ENCODE peak calls at places on chromosomes 12 and 14, in seven cellular contexts. F is K562, A is stomach, V is lower lobe of right lung, K is heart right ventricle, S is colonic mucosa, X is WERI-Rb-1. M is an unnamed sample.

GRCh38 chr12:126667340-126667739 is 1599.6 kb upstream of the TMEM132C start:
- DNase-seq in F (no peak), K (no peak), X (no peak), A (no peak), S (no peak), V (no peak), M (peak; percentile 84)

GRCh38 chr12:88035907-88036289 is 6.7 kb upstream of the C12orf50 start:
- DNase-seq in V (no peak), X (no peak), A (no peak), K (no peak), S (peak; percentile 20), F (no peak), M (no peak)

GRCh38 chr12:124433147-124433874 is 134.1 kb downstream of the NCOR2 start:
- DNase-seq in X (no peak), A (peak; percentile 38), K (peak; percentile 80), V (no peak), S (no peak), F (no peak), M (no peak)

GRCh38 chr14:61927015-61927414 is 164.8 kb downstream of the SNAPC1 start:
- DNase-seq in F (no peak), K (no peak), X (no peak), A (no peak), S (no peak), V (no peak), M (peak; percentile 29)

GRCh38 chr12:117671734-117672133 is 297.1 kb downstream of the KSR2 start:
- DNase-seq in S (no peak), A (no peak), V (no peak), X (peak; percentile 73), K (no peak), F (peak; percentile 79), M (no peak)

GRCh38 chr14:53953828-53954550 is 2.6 kb downstream of the BMP4 start:
- DNase-seq in K (peak; percentile 40), A (no peak), V (peak; percentile 59), F (no peak), S (peak; percentile 40), X (no peak), M (no peak)

GRCh38 chr12:20646239-20646827 is 48.8 kb upstream of the SLCO1C1 start:
- DNase-seq in A (no peak), K (no peak), F (no peak), X (no peak), V (no peak), S (no peak), M (peak; percentile 47)

GRCh38 chr12:75790219-75790618 is 241.4 kb downstream of the PHLDA1 start:
- DNase-seq in A (no peak), X (no peak), F (no peak), V (no peak), K (no peak), S (no peak), M (no peak)

DNA sequence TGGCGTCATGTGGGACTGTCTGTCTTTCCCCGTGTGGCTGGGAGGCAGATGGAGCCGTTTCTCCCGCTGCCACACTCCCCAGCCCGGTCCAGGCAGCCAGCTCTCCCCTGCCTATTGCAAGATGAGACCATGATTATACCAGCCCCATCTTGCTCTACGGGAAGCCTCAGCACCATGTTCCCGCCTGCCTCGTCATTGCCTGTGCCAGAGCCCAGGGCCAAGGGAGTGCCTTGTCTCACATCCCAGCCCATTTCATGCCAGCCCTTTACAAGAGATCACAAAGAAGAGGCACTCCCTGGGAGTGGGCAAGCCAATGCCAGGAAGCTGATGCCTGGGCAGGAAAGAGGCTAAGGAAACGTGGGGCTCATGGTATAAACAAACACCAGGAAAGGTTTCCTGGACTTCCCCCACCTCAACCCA is 23.9 kb downstream of the GPR68 start:
- DNase-seq in F (no peak), V (no peak), X (no peak), S (no peak), A (no peak), K (no peak), M (no peak)
- H3K4me3 ChIP-seq in F (no peak overlapping the region), V (no peak overlapping the region), X (no peak overlapping the region), S (no peak overlapping the region), A (no peak overlapping the region), K (no peak overlapping the region), M (no peak overlapping the region)

GRCh38 chr12:2752676-2753371 is 41.9 kb upstream of the FKBP4 start:
- DNase-seq in V (peak; percentile 77), A (peak; percentile 79), K (peak; percentile 84), X (peak; percentile 17), F (peak; percentile 71), S (peak; percentile 81), M (peak; percentile 24)
- TF ChIP-seq CTCF in V (no peak), A (no peak), K (no peak), X (no peak), F (no peak), S (no peak), M (no peak)

DNA sequence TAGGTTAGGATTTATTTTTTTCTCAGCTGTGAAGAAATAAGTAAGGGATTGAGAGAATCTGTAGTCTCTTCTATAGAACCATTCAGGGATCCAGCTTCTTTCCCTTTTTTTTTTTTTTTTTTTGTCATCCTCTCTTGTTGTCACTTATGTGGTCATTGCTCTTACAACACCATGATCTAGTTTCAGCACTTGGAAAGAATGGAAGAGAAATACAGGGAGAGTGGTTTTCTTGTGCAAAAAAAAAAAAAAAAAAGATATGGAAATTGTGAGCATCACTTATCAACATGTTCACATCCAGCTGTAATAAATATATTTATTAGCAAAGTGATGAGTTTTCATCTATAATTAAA is 599.3 kb downstream of the SLC6A15 start:
- DNase-seq in F (no peak), K (no peak), A (no peak), V (no peak), S (no peak), X (no peak), M (no peak)
- H3K4me3 ChIP-seq in F (no peak overlapping the region), K (no peak overlapping the region), A (no peak overlapping the region), V (no peak overlapping the region), S (no peak overlapping the region), X (no peak overlapping the region), M (no peak overlapping the region)

GRCh38 chr12:109914461-109914860 is 14.4 kb downstream of the TCHP start:
- DNase-seq in A (no peak), K (no peak), F (no peak), X (no peak), S (no peak), V (peak; percentile 15), M (no peak)

GRCh38 chr12:109915171-109916040 is 15.3 kb downstream of the TCHP start:
- DNase-seq in X (no peak), V (no peak), S (no peak), A (no peak), F (no peak), K (no peak), M (no peak)

GRCh38 chr12:109912790-109913189 is 12.7 kb downstream of the TCHP start:
- DNase-seq in A (no peak), K (no peak), X (no peak), F (no peak), V (peak; percentile 20), S (no peak), M (no peak)

GRCh38 chr12:109910254-109910968 is 10.3 kb downstream of the TCHP start:
- DNase-seq in S (no peak), V (peak; percentile 11), F (no peak), K (no peak), X (no peak), A (no peak), M (no peak)

DNA sequence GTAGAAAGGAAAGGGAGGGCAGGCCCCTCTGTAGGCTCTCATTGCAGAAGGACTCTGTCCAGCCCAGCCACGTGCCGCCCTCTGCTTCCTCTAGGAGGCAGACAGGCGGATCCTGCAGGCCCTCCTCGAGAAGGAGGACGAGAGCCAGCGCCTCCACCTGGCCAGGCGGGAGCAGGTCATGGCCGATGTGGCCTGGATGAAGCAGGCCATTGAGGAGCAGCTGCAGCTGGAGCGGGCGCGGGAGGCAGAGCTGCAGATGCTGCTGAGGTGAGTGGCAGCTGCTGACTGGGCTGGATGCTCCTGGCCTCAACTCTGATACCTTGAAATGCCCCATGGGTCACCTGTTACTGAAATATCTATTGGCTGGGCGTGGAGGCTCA is 10.9 kb downstream of the TCHP start:
- DNase-seq in V (peak; percentile 47), F (peak; percentile 76), K (no peak), X (peak; percentile 85), A (no peak), S (no peak), M (no peak)
- TF ChIP-seq CTCF in V (no peak), F (peak; percentile 86), K (peak; percentile 27), X (peak; percentile 86), A (no peak), S (peak; percentile 3), M (peak; percentile 38)

DNA sequence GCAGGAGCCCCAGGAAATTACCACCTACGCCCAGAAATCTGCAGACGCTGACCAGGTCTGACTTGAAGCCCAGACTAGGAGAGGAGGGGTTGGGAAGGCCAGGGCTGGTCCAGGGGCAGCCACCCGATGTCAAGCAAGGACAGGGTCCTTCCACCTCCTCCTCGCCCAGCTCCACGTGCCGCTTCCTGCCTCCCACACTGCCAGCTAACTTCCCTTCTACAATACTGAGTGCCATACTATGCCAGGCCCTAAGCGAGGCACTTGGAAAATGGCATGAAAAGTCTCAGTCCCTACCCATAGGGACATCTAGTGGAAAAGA is 71.7 kb downstream of the SETD3 start:
- DNase-seq in X (no peak), S (no peak), F (no peak), V (no peak), K (no peak), A (no peak), M (no peak)
- H3K4me3 ChIP-seq in X (no peak overlapping the region), S (no peak overlapping the region), F (no peak overlapping the region), V (no peak overlapping the region), K (no peak overlapping the region), A (no peak overlapping the region), M (no peak overlapping the region)

GRCh38 chr14:68709007-68709406 is 83.9 kb downstream of the ZFP36L1 start:
- DNase-seq in X (no peak), S (no peak), K (no peak), F (no peak), A (no peak), V (no peak), M (no peak)

GRCh38 chr14:68708343-68708742 is 84.5 kb downstream of the ZFP36L1 start:
- DNase-seq in X (no peak), A (no peak), S (no peak), V (no peak), F (no peak), K (no peak), M (no peak)

GRCh38 chr14:68711551-68712437 is 81.1 kb downstream of the ZFP36L1 start:
- DNase-seq in F (no peak), K (no peak), A (no peak), V (no peak), S (no peak), X (peak; percentile 57), M (no peak)

GRCh38 chr14:68712703-68713370 is 80.0 kb downstream of the ZFP36L1 start:
- DNase-seq in K (no peak), A (no peak), S (no peak), X (no peak), F (no peak), V (no peak), M (no peak)

GRCh38 chr14:68710776-68711175 is 82.1 kb downstream of the ZFP36L1 start:
- DNase-seq in F (no peak), X (no peak), A (no peak), K (no peak), V (no peak), S (no peak), M (no peak)
- TF ChIP-seq CTCF in F (peak; percentile 24), X (no peak), A (no peak), K (no peak), V (no peak), S (no peak), M (no peak)

GRCh38 chr14:104599446-104599845 is 5.1 kb downstream of the TMEM179 start:
- DNase-seq in K (no peak), X (peak; percentile 6), V (peak; percentile 39), A (no peak), S (no peak), F (no peak), M (no peak)
- H3K4me3 ChIP-seq in K (no peak overlapping the region), X (no peak overlapping the region), V (no peak overlapping the region), A (no peak overlapping the region), S (no peak overlapping the region), F (no peak overlapping the region), M (no peak overlapping the region)

GRCh38 chr12:82910246-82910893 is 223.7 kb downstream of the TMTC2 start:
- DNase-seq in F (no peak), S (no peak), X (peak; percentile 57), K (no peak), A (no peak), V (no peak), M (no peak)
- TF ChIP-seq CTCF in F (no peak), S (no peak), X (peak; percentile 20), K (no peak), A (no peak), V (no peak), M (no peak)

M was measured in astrocyte of the cerebellum.